ENCODE peak calls at places on chromosomes 3 and 15, in nine cellular contexts. One of them, this sample, is unnamed.

GRCh38 chr3:120071259-120071658 is 23.0 kb downstream of the GSK3B start:
- DNase-seq in testis: no peak
- DNase-seq in activated T-cell treated with anti-CD3 and anti-CD28 coated beads, Interleukin-2, amount 50 U/mL, for 72 hours: no peak
- DNase-seq in G401: no peak
- DNase-seq in posterior vena cava: no peak
- DNase-seq in sigmoid colon: no peak
- DNase-seq in CD4-positive, alpha-beta memory T cell: no peak
- DNase-seq in NAMALWA: no peak
- DNase-seq in retina: no peak
- DNase-seq in this sample: no peak

GRCh38 chr3:120093119-120093922 is 926 bp downstream of the GSK3B start:
- DNase-seq in sigmoid colon: no peak
- DNase-seq in testis: peak; percentile 85
- DNase-seq in posterior vena cava: no peak
- DNase-seq in G401: peak; percentile 63
- DNase-seq in activated T-cell treated with anti-CD3 and anti-CD28 coated beads, Interleukin-2, amount 50 U/mL, for 72 hours: peak; percentile 27
- DNase-seq in NAMALWA: peak; percentile 57
- DNase-seq in CD4-positive, alpha-beta memory T cell: peak; percentile 31
- DNase-seq in retina: peak; percentile 70
- DNase-seq in this sample: peak; percentile 92

GRCh38 chr3:32975891-32976290 is 24.4 kb downstream of the CCR4 start:
- DNase-seq in retina: no peak
- DNase-seq in CD4-positive, alpha-beta memory T cell: no peak
- DNase-seq in NAMALWA: no peak
- DNase-seq in G401: no peak
- DNase-seq in sigmoid colon: no peak
- DNase-seq in posterior vena cava: peak; percentile 13
- DNase-seq in activated T-cell treated with anti-CD3 and anti-CD28 coated beads, Interleukin-2, amount 50 U/mL, for 72 hours: no peak
- DNase-seq in testis: no peak
- DNase-seq in this sample: no peak

GRCh38 chr15:80923668-80924067 is 66.0 kb downstream of the MESD start:
- DNase-seq in sigmoid colon: no peak
- DNase-seq in retina: no peak
- DNase-seq in G401: no peak
- DNase-seq in posterior vena cava: no peak
- DNase-seq in CD4-positive, alpha-beta memory T cell: no peak
- DNase-seq in NAMALWA: no peak
- DNase-seq in activated T-cell treated with anti-CD3 and anti-CD28 coated beads, Interleukin-2, amount 50 U/mL, for 72 hours: no peak
- DNase-seq in testis: no peak
- DNase-seq in this sample: peak; percentile 13

GRCh38 chr3:128404276-128405062 is 62.2 kb downstream of the DNAJB8 start:
- DNase-seq in sigmoid colon: no peak
- DNase-seq in posterior vena cava: no peak
- DNase-seq in activated T-cell treated with anti-CD3 and anti-CD28 coated beads, Interleukin-2, amount 50 U/mL, for 72 hours: no peak
- DNase-seq in retina: no peak
- DNase-seq in testis: no peak
- DNase-seq in G401: peak; percentile 69
- DNase-seq in NAMALWA: no peak
- DNase-seq in CD4-positive, alpha-beta memory T cell: no peak
- DNase-seq in this sample: no peak

GRCh38 chr15:31216210-31216911 is 110.3 kb upstream of the KLF13 start:
- DNase-seq in retina: peak; percentile 90
- DNase-seq in activated T-cell treated with anti-CD3 and anti-CD28 coated beads, Interleukin-2, amount 50 U/mL, for 72 hours: peak; percentile 58
- DNase-seq in G401: peak; percentile 48
- DNase-seq in CD4-positive, alpha-beta memory T cell: peak; percentile 24
- DNase-seq in testis: peak; percentile 81
- DNase-seq in posterior vena cava: peak; percentile 98
- DNase-seq in sigmoid colon: peak; percentile 95
- DNase-seq in NAMALWA: peak; percentile 83
- DNase-seq in this sample: peak; percentile 78

GRCh38 chr3:16338999-16339398 is 74.0 kb downstream of the OXNAD1 start:
- DNase-seq in posterior vena cava: no peak
- DNase-seq in retina: no peak
- DNase-seq in sigmoid colon: no peak
- DNase-seq in activated T-cell treated with anti-CD3 and anti-CD28 coated beads, Interleukin-2, amount 50 U/mL, for 72 hours: no peak
- DNase-seq in NAMALWA: no peak
- DNase-seq in CD4-positive, alpha-beta memory T cell: peak; percentile 26
- DNase-seq in G401: no peak
- DNase-seq in testis: no peak
- DNase-seq in this sample: peak; percentile 98

GRCh38 chr3:127694467-127695215 is 21.9 kb downstream of the ABTB1 start:
- DNase-seq in sigmoid colon: no peak
- DNase-seq in activated T-cell treated with anti-CD3 and anti-CD28 coated beads, Interleukin-2, amount 50 U/mL, for 72 hours: peak; percentile 47
- DNase-seq in posterior vena cava: peak; percentile 77
- DNase-seq in NAMALWA: peak; percentile 73
- DNase-seq in G401: peak; percentile 91
- DNase-seq in testis: peak; percentile 77
- DNase-seq in CD4-positive, alpha-beta memory T cell: peak; percentile 36
- DNase-seq in retina: no peak
- DNase-seq in this sample: no peak

GRCh38 chr3:100403956-100404548 is 2.7 kb downstream of the LNP1 start:
- DNase-seq in CD4-positive, alpha-beta memory T cell: no peak
- DNase-seq in testis: no peak
- DNase-seq in posterior vena cava: no peak
- DNase-seq in G401: no peak
- DNase-seq in sigmoid colon: no peak
- DNase-seq in NAMALWA: no peak
- DNase-seq in activated T-cell treated with anti-CD3 and anti-CD28 coated beads, Interleukin-2, amount 50 U/mL, for 72 hours: no peak
- DNase-seq in retina: no peak
- DNase-seq in this sample: no peak

GRCh38 chr15:57922780-57923179 is 142.7 kb downstream of the ALDH1A2 start:
- DNase-seq in activated T-cell treated with anti-CD3 and anti-CD28 coated beads, Interleukin-2, amount 50 U/mL, for 72 hours: no peak
- DNase-seq in NAMALWA: no peak
- DNase-seq in CD4-positive, alpha-beta memory T cell: no peak
- DNase-seq in sigmoid colon: no peak
- DNase-seq in posterior vena cava: no peak
- DNase-seq in G401: no peak
- DNase-seq in testis: peak; percentile 63
- DNase-seq in retina: no peak
- DNase-seq in this sample: peak; percentile 26

GRCh38 chr15:60590935-60591490 is 112.1 kb upstream of the ICE2 start:
- DNase-seq in posterior vena cava: peak; percentile 90
- DNase-seq in G401: peak; percentile 53
- DNase-seq in NAMALWA: no peak
- DNase-seq in sigmoid colon: peak; percentile 76
- DNase-seq in activated T-cell treated with anti-CD3 and anti-CD28 coated beads, Interleukin-2, amount 50 U/mL, for 72 hours: peak; percentile 64
- DNase-seq in CD4-positive, alpha-beta memory T cell: peak; percentile 59
- DNase-seq in retina: peak; percentile 87
- DNase-seq in testis: peak; percentile 66
- DNase-seq in this sample: no peak

GRCh38 chr15:76059320-76060097 is at the start of gene TMEM266:
- DNase-seq in testis: peak; percentile 48
- DNase-seq in sigmoid colon: no peak
- DNase-seq in CD4-positive, alpha-beta memory T cell: no peak
- DNase-seq in activated T-cell treated with anti-CD3 and anti-CD28 coated beads, Interleukin-2, amount 50 U/mL, for 72 hours: peak; percentile 26
- DNase-seq in posterior vena cava: no peak
- DNase-seq in NAMALWA: peak; percentile 57
- DNase-seq in retina: peak; percentile 86
- DNase-seq in G401: peak; percentile 76
- DNase-seq in this sample: peak; percentile 2

GRCh38 chr3:183538475-183538874 is 17.0 kb downstream of the KLHL6 start:
- DNase-seq in NAMALWA: no peak
- DNase-seq in testis: no peak
- DNase-seq in posterior vena cava: no peak
- DNase-seq in CD4-positive, alpha-beta memory T cell: no peak
- DNase-seq in activated T-cell treated with anti-CD3 and anti-CD28 coated beads, Interleukin-2, amount 50 U/mL, for 72 hours: no peak
- DNase-seq in G401: no peak
- DNase-seq in retina: no peak
- DNase-seq in sigmoid colon: no peak
- DNase-seq in this sample: no peak

GRCh38 chr3:197224034-197224444 is 74.4 kb downstream of the DLG1 start:
- DNase-seq in NAMALWA: peak; percentile 80
- DNase-seq in testis: no peak
- DNase-seq in posterior vena cava: no peak
- DNase-seq in CD4-positive, alpha-beta memory T cell: peak; percentile 30
- DNase-seq in activated T-cell treated with anti-CD3 and anti-CD28 coated beads, Interleukin-2, amount 50 U/mL, for 72 hours: no peak
- DNase-seq in G401: peak; percentile 87
- DNase-seq in retina: peak; percentile 35
- DNase-seq in sigmoid colon: no peak
- DNase-seq in this sample: peak; percentile 58

GRCh38 chr15:23877502-23878412 is 190.7 kb upstream of the NDN start:
- DNase-seq in NAMALWA: no peak
- DNase-seq in sigmoid colon: no peak
- DNase-seq in G401: peak; percentile 3
- DNase-seq in testis: peak; percentile 86
- DNase-seq in activated T-cell treated with anti-CD3 and anti-CD28 coated beads, Interleukin-2, amount 50 U/mL, for 72 hours: peak; percentile 47
- DNase-seq in posterior vena cava: no peak
- DNase-seq in CD4-positive, alpha-beta memory T cell: no peak
- DNase-seq in retina: peak; percentile 78
- DNase-seq in this sample: no peak

GRCh38 chr3:162525052-162525451 is 1028.4 kb downstream of the OTOL1 start:
- DNase-seq in posterior vena cava: no peak
- DNase-seq in sigmoid colon: peak; percentile 67
- DNase-seq in G401: no peak
- DNase-seq in NAMALWA: no peak
- DNase-seq in CD4-positive, alpha-beta memory T cell: no peak
- DNase-seq in activated T-cell treated with anti-CD3 and anti-CD28 coated beads, Interleukin-2, amount 50 U/mL, for 72 hours: no peak
- DNase-seq in testis: no peak
- DNase-seq in retina: no peak
- DNase-seq in this sample: peak; percentile 100

GRCh38 chr3:16807441-16807840 is 77.3 kb upstream of the PLCL2 start:
- DNase-seq in retina: no peak
- DNase-seq in NAMALWA: no peak
- DNase-seq in activated T-cell treated with anti-CD3 and anti-CD28 coated beads, Interleukin-2, amount 50 U/mL, for 72 hours: no peak
- DNase-seq in G401: peak; percentile 25
- DNase-seq in posterior vena cava: no peak
- DNase-seq in CD4-positive, alpha-beta memory T cell: no peak
- DNase-seq in sigmoid colon: no peak
- DNase-seq in testis: no peak
- DNase-seq in this sample: no peak

GRCh38 chr3:172079326-172079976 is 40.1 kb downstream of the FNDC3B start:
- DNase-seq in NAMALWA: no peak
- DNase-seq in posterior vena cava: no peak
- DNase-seq in activated T-cell treated with anti-CD3 and anti-CD28 coated beads, Interleukin-2, amount 50 U/mL, for 72 hours: no peak
- DNase-seq in CD4-positive, alpha-beta memory T cell: no peak
- DNase-seq in retina: no peak
- DNase-seq in sigmoid colon: no peak
- DNase-seq in G401: no peak
- DNase-seq in testis: no peak
- DNase-seq in this sample: no peak

GRCh38 chr3:132641837-132642538 is 17.6 kb downstream of the ACAD11 start:
- DNase-seq in CD4-positive, alpha-beta memory T cell: peak; percentile 41
- DNase-seq in sigmoid colon: no peak
- DNase-seq in G401: peak; percentile 57
- DNase-seq in testis: no peak
- DNase-seq in activated T-cell treated with anti-CD3 and anti-CD28 coated beads, Interleukin-2, amount 50 U/mL, for 72 hours: no peak
- DNase-seq in NAMALWA: peak; percentile 76
- DNase-seq in posterior vena cava: no peak
- DNase-seq in retina: no peak
- DNase-seq in this sample: peak; percentile 47

GRCh38 chr3:77459926-77460325 is 420.0 kb downstream of the ROBO2 start:
- DNase-seq in NAMALWA: no peak
- DNase-seq in activated T-cell treated with anti-CD3 and anti-CD28 coated beads, Interleukin-2, amount 50 U/mL, for 72 hours: no peak
- DNase-seq in G401: no peak
- DNase-seq in testis: no peak
- DNase-seq in posterior vena cava: no peak
- DNase-seq in sigmoid colon: no peak
- DNase-seq in CD4-positive, alpha-beta memory T cell: no peak
- DNase-seq in retina: no peak
- DNase-seq in this sample: no peak

GRCh38 chr3:140296796-140297352 is 361.9 kb downstream of the CLSTN2 start:
- DNase-seq in retina: no peak
- DNase-seq in G401: no peak
- DNase-seq in activated T-cell treated with anti-CD3 and anti-CD28 coated beads, Interleukin-2, amount 50 U/mL, for 72 hours: no peak
- DNase-seq in sigmoid colon: no peak
- DNase-seq in posterior vena cava: no peak
- DNase-seq in CD4-positive, alpha-beta memory T cell: no peak
- DNase-seq in testis: peak; percentile 17
- DNase-seq in NAMALWA: no peak
- DNase-seq in this sample: no peak

GRCh38 chr3:113193719-113194118 is 17.6 kb upstream of the BOC start:
- DNase-seq in testis: no peak
- DNase-seq in posterior vena cava: no peak
- DNase-seq in G401: no peak
- DNase-seq in CD4-positive, alpha-beta memory T cell: no peak
- DNase-seq in sigmoid colon: no peak
- DNase-seq in retina: no peak
- DNase-seq in activated T-cell treated with anti-CD3 and anti-CD28 coated beads, Interleukin-2, amount 50 U/mL, for 72 hours: no peak
- DNase-seq in NAMALWA: no peak
- DNase-seq in this sample: no peak

GRCh38 chr3:184811999-184812844 is at the start of gene VPS8:
- DNase-seq in sigmoid colon: peak; percentile 98
- DNase-seq in G401: peak; percentile 96
- DNase-seq in CD4-positive, alpha-beta memory T cell: peak; percentile 96
- DNase-seq in retina: peak; percentile 96
- DNase-seq in posterior vena cava: peak; percentile 99
- DNase-seq in testis: peak; percentile 97
- DNase-seq in activated T-cell treated with anti-CD3 and anti-CD28 coated beads, Interleukin-2, amount 50 U/mL, for 72 hours: peak; percentile 97
- DNase-seq in NAMALWA: peak; percentile 97
- DNase-seq in this sample: peak; percentile 92

GRCh38 chr15:70322051-70322668 is 224.4 kb upstream of the TLE3 start:
- DNase-seq in testis: no peak
- DNase-seq in sigmoid colon: no peak
- DNase-seq in CD4-positive, alpha-beta memory T cell: no peak
- DNase-seq in G401: no peak
- DNase-seq in NAMALWA: no peak
- DNase-seq in posterior vena cava: no peak
- DNase-seq in activated T-cell treated with anti-CD3 and anti-CD28 coated beads, Interleukin-2, amount 50 U/mL, for 72 hours: no peak
- DNase-seq in retina: no peak
- DNase-seq in this sample: no peak

GRCh38 chr3:14451844-14452533 is 49.6 kb downstream of the SLC6A6 start:
- DNase-seq in NAMALWA: no peak
- DNase-seq in posterior vena cava: no peak
- DNase-seq in CD4-positive, alpha-beta memory T cell: no peak
- DNase-seq in testis: peak; percentile 88
- DNase-seq in sigmoid colon: peak; percentile 94
- DNase-seq in activated T-cell treated with anti-CD3 and anti-CD28 coated beads, Interleukin-2, amount 50 U/mL, for 72 hours: no peak
- DNase-seq in retina: no peak
- DNase-seq in G401: no peak
- DNase-seq in this sample: peak; percentile 95

GRCh38 chr3:195119461-195120198 is 151.3 kb downstream of the XXYLT1 start:
- DNase-seq in CD4-positive, alpha-beta memory T cell: no peak
- DNase-seq in G401: no peak
- DNase-seq in posterior vena cava: no peak
- DNase-seq in testis: peak; percentile 36
- DNase-seq in NAMALWA: no peak
- DNase-seq in retina: peak; percentile 78
- DNase-seq in sigmoid colon: no peak
- DNase-seq in activated T-cell treated with anti-CD3 and anti-CD28 coated beads, Interleukin-2, amount 50 U/mL, for 72 hours: no peak
- DNase-seq in this sample: peak; percentile 82

GRCh38 chr15:86362556-86362955 is 282.9 kb downstream of the AGBL1 start:
- DNase-seq in activated T-cell treated with anti-CD3 and anti-CD28 coated beads, Interleukin-2, amount 50 U/mL, for 72 hours: peak; percentile 3
- DNase-seq in testis: no peak
- DNase-seq in retina: no peak
- DNase-seq in posterior vena cava: no peak
- DNase-seq in CD4-positive, alpha-beta memory T cell: no peak
- DNase-seq in G401: no peak
- DNase-seq in sigmoid colon: no peak
- DNase-seq in NAMALWA: no peak
- DNase-seq in this sample: no peak

GRCh38 chr3:29775352-29775751 is 494.5 kb downstream of the RBMS3 start:
- DNase-seq in activated T-cell treated with anti-CD3 and anti-CD28 coated beads, Interleukin-2, amount 50 U/mL, for 72 hours: no peak
- DNase-seq in retina: no peak
- DNase-seq in CD4-positive, alpha-beta memory T cell: no peak
- DNase-seq in sigmoid colon: no peak
- DNase-seq in G401: no peak
- DNase-seq in NAMALWA: no peak
- DNase-seq in posterior vena cava: no peak
- DNase-seq in testis: no peak
- DNase-seq in this sample: peak; percentile 78

GRCh38 chr15:45187894-45188830 is at the start of gene SHF:
- DNase-seq in activated T-cell treated with anti-CD3 and anti-CD28 coated beads, Interleukin-2, amount 50 U/mL, for 72 hours: peak; percentile 83
- DNase-seq in NAMALWA: peak; percentile 63
- DNase-seq in G401: peak; percentile 89
- DNase-seq in CD4-positive, alpha-beta memory T cell: peak; percentile 54
- DNase-seq in sigmoid colon: peak; percentile 91
- DNase-seq in testis: peak; percentile 80
- DNase-seq in retina: peak; percentile 88
- DNase-seq in posterior vena cava: no peak
- DNase-seq in this sample: peak; percentile 27

GRCh38 chr3:178058629-178059028 is 477.6 kb upstream of the KCNMB2 start:
- DNase-seq in posterior vena cava: no peak
- DNase-seq in NAMALWA: no peak
- DNase-seq in testis: no peak
- DNase-seq in sigmoid colon: no peak
- DNase-seq in retina: no peak
- DNase-seq in activated T-cell treated with anti-CD3 and anti-CD28 coated beads, Interleukin-2, amount 50 U/mL, for 72 hours: no peak
- DNase-seq in G401: no peak
- DNase-seq in CD4-positive, alpha-beta memory T cell: no peak
- DNase-seq in this sample: no peak

GRCh38 chr15:41502787-41503668 is 9.4 kb downstream of the ITPKA start:
- DNase-seq in activated T-cell treated with anti-CD3 and anti-CD28 coated beads, Interleukin-2, amount 50 U/mL, for 72 hours: no peak
- DNase-seq in sigmoid colon: no peak
- DNase-seq in G401: no peak
- DNase-seq in NAMALWA: no peak
- DNase-seq in retina: no peak
- DNase-seq in posterior vena cava: no peak
- DNase-seq in CD4-positive, alpha-beta memory T cell: no peak
- DNase-seq in testis: no peak
- DNase-seq in this sample: no peak